ENCODE peak calls at places on chromosomes 6 and 20, in six cellular contexts. B is HepG2, F is K562, R is HCT116, Q is heart left ventricle, I is breast epithelium. J is an unnamed sample.

GRCh38 chr20:24576447-24576846 is 107.0 kb downstream of the SYNDIG1 start:
- DNase-seq in Q (no peak), B (no peak), R (no peak), I (no peak), F (no peak), J (no peak)

GRCh38 chr6:10719386-10720228 is 3.3 kb upstream of the TMEM14C start:
- DNase-seq in Q (peak; percentile 67), F (no peak), B (peak; percentile 72), I (no peak), R (no peak), J (no peak)

GRCh38 chr20:23152308-23152892 is 66.3 kb upstream of the CD93 start:
- DNase-seq in B (peak; percentile 90), F (peak; percentile 93), I (no peak), Q (peak; percentile 87), R (no peak), J (no peak)

GRCh38 chr20:54914995-54915394 is 439.6 kb downstream of the DOK5 start:
- DNase-seq in F (no peak), B (no peak), R (no peak), Q (no peak), I (no peak), J (no peak)

GRCh38 chr6:138509371-138509770 is 10.1 kb upstream of the NHSL1 start:
- DNase-seq in I (no peak), Q (peak; percentile 16), B (peak; percentile 71), F (peak; percentile 44), R (peak; percentile 44), J (no peak)

GRCh38 chr6:127366281-127367022 is 23.0 kb upstream of the ECHDC1 start:
- DNase-seq in I (no peak), B (no peak), F (peak; percentile 39), Q (no peak), R (peak; percentile 92), J (peak; percentile 32)

GRCh38 chr6:138531387-138531786 is 32.1 kb upstream of the NHSL1 start:
- DNase-seq in Q (no peak), I (no peak), B (no peak), F (no peak), R (no peak), J (no peak)

GRCh38 chr6:19731286-19731685 is 105.9 kb upstream of the ID4 start:
- DNase-seq in B (peak; percentile 9), I (no peak), Q (no peak), F (no peak), R (peak; percentile 38), J (peak; percentile 27)

GRCh38 chr6:33781105-33781975 is 7.6 kb downstream of the LEMD2 start:
- DNase-seq in R (peak; percentile 48), I (no peak), B (no peak), Q (no peak), F (no peak), J (peak; percentile 93)

GRCh38 chr6:28811873-28812272 is 111.9 kb downstream of the TRIM27 start:
- DNase-seq in R (no peak), B (peak; percentile 41), F (peak; percentile 81), I (no peak), Q (no peak), J (no peak)

GRCh38 chr6:41097467-41098090 is 24.8 kb downstream of the NFYA start:
- DNase-seq in I (no peak), B (no peak), F (no peak), Q (no peak), R (no peak), J (no peak)

GRCh38 chr6:7216941-7217621 is 95.9 kb downstream of the SSR1 start:
- DNase-seq in F (no peak), B (no peak), R (no peak), I (no peak), Q (peak; percentile 49), J (no peak)

GRCh38 chr6:72363844-72364740 is 257.8 kb upstream of the KCNQ5 start:
- DNase-seq in I (no peak), B (no peak), F (no peak), R (no peak), Q (no peak), J (peak; percentile 53)

GRCh38 chr6:159532155-159532554 is 160.9 kb downstream of the SOD2 start:
- DNase-seq in F (no peak), I (no peak), Q (no peak), B (no peak), R (no peak), J (no peak)

GRCh38 chr6:104579464-104579863 is 280.3 kb downstream of the HACE1 start:
- DNase-seq in I (no peak), Q (no peak), B (no peak), R (no peak), F (no peak), J (no peak)

GRCh38 chr20:58327211-58327610 is 17.7 kb downstream of the RAB22A start:
- DNase-seq in F (peak; percentile 45), R (no peak), B (peak; percentile 29), Q (no peak), I (no peak), J (no peak)

GRCh38 chr20:44204156-44204831 is 6.3 kb downstream of the OSER1 start:
- DNase-seq in F (peak; percentile 34), Q (no peak), I (no peak), R (peak; percentile 92), B (no peak), J (peak; percentile 66)

GRCh38 chr6:108417027-108417426 is 122.2 kb downstream of the AFG1L start:
- DNase-seq in Q (no peak), I (no peak), F (no peak), B (no peak), R (no peak), J (no peak)

GRCh38 chr6:3804981-3805380 is 44.2 kb upstream of the FAM50B start:
- DNase-seq in F (no peak), I (no peak), R (no peak), B (no peak), Q (no peak), J (no peak)

GRCh38 chr6:40915165-40915564 is 123.9 kb downstream of the UNC5CL start:
- DNase-seq in B (no peak), Q (no peak), I (no peak), F (no peak), R (no peak), J (no peak)

DNA sequence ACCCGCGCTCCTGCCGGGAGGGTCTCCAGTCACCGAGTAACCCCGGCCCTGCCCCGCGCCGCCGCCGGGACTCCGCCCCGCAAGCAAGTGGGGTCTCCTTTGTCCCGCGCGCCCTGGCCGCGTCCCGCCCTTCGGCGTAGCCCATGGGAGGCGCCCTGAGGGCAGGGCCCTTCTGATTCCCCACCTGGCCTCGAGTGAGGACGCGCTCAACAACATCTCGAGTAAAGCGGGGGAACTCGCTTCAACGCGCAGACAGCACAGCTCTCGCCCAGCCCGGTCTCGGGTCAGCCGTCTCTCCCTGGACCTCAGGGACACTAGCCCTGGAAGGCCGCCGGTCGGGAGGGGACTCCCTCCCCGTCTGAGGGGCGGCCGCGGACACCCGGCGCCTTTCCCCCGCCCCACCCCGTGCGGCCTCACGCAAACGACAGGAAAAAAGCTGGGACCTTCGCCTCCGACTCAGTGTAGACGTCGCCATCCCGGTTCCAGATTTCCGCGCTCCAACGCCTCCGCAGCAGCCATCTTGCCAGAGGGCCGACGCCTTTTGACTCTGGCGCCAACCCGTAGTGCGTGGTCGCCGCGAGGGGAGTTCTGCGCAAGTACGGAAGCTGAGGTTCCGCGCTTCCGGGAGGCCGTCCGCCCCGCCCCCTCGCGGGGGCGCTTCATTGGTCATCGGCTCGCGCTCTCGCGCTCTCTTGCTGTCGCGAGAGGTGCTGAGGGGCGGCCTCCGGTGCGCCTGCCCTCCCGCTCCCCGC is 418 bp upstream of the GID8 start:
- DNase-seq in Q (peak; percentile 97), F (peak; percentile 97), I (peak; percentile 98), B (peak; percentile 94), R (peak; percentile 90), J (peak; percentile 94)
- TF ChIP-seq POLR2A in Q (peak; percentile 72), F (peak; percentile 94), I (peak; percentile 15), B (peak; percentile 94), R (peak; percentile 80), J (peak; percentile 92)

GRCh38 chr6:69422474-69422873 is 374.3 kb downstream of the LMBRD1 start:
- DNase-seq in B (no peak), I (no peak), F (no peak), Q (no peak), R (no peak), J (no peak)

GRCh38 chr6:69424581-69424980 is 372.2 kb downstream of the LMBRD1 start:
- DNase-seq in B (no peak), I (no peak), F (no peak), Q (no peak), R (no peak), J (no peak)

GRCh38 chr6:69423785-69424184 is 373.0 kb downstream of the LMBRD1 start:
- DNase-seq in F (no peak), I (no peak), B (no peak), R (no peak), Q (no peak), J (no peak)

GRCh38 chr6:69421270-69421669 is 375.5 kb downstream of the LMBRD1 start:
- DNase-seq in I (no peak), Q (no peak), R (no peak), B (no peak), F (no peak), J (no peak)

GRCh38 chr6:69421986-69422385 is 374.8 kb downstream of the LMBRD1 start:
- DNase-seq in B (no peak), R (no peak), F (no peak), Q (no peak), I (no peak), J (no peak)
- TF ChIP-seq POLR2A in B (no peak), R (no peak), F (no peak), Q (no peak), I (no peak), J (no peak)

GRCh38 chr20:34874094-34874654 is 1.5 kb upstream of the GGT7 start:
- DNase-seq in Q (peak; percentile 75), R (peak; percentile 79), F (peak; percentile 88), I (peak; percentile 68), B (peak; percentile 90), J (peak; percentile 84)

GRCh38 chr20:34875657-34876160 is 703 bp upstream of the ACSS2 start:
- DNase-seq in I (no peak), Q (no peak), F (no peak), R (no peak), B (no peak), J (no peak)

GRCh38 chr20:34873583-34874093 is 982 bp upstream of the GGT7 start:
- DNase-seq in Q (no peak), F (no peak), B (no peak), R (no peak), I (no peak), J (no peak)

GRCh38 chr20:34877002-34877264 is 521 bp downstream of the ACSS2 start:
- DNase-seq in I (no peak), B (no peak), Q (no peak), F (peak; percentile 27), R (no peak), J (no peak)

GRCh38 chr20:34876161-34877001 is at the start of gene ACSS2:
- DNase-seq in R (peak; percentile 98), I (peak; percentile 100), F (peak; percentile 99), Q (peak; percentile 100), B (peak; percentile 99), J (peak; percentile 92)
- TF ChIP-seq POLR2A in R (peak; percentile 31), I (peak; percentile 59), F (peak; percentile 82), Q (peak; percentile 94), B (peak; percentile 88), J (peak; percentile 84)

DNA sequence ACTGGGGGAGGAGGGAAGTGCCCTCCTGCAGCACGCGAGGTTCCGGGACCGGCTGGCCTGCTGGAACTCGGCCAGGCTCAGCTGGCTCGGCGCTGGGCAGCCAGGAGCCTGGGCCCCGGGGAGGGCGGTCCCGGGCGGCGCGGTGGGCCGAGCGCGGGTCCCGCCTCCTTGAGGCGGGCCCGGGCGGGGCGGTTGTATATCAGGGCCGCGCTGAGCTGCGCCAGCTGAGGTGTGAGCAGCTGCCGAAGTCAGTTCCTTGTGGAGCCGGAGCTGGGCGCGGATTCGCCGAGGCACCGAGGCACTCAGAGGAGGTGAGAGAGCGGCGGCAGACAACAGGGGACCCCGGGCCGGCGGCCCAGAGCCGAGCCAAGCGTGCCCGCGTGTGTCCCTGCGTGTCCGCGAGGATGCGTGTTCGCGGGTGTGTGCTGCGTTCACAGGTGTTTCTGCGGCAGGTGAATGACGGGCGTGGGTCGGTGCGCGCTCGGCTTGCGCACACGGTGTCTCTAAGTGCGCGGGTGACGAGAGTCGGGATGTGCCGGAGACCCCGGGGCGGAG is at the start of gene CDKN1A:
- DNase-seq in B (peak; percentile 87), I (peak; percentile 88), Q (peak; percentile 90), F (peak; percentile 89), R (peak; percentile 68), J (peak; percentile 82)
- TF ChIP-seq POLR2A in B (no peak), I (peak; percentile 99), Q (peak; percentile 100), F (no peak), R (peak; percentile 98), J (peak; percentile 99)